ENCODE peak calls at places on chromosomes 3 and 15, in eight cellular contexts. S, W, G, F, O, A, I and E are unnamed samples.

GRCh38 chr15:43775411-43775965 is 1.3 kb downstream of the ELL3 start:
- DNase-seq in F (no peak), O (no peak), G (no peak), W (no peak), A (no peak), I (no peak), S (peak; percentile 97), E (no peak)

GRCh38 chr15:89075121-89075640 is 13.1 kb upstream of the ABHD2 start:
- DNase-seq in A (no peak), O (no peak), W (no peak), G (no peak), S (no peak), F (no peak), I (no peak), E (no peak)

GRCh38 chr3:71857926-71858325 is 73.0 kb upstream of the PROK2 start:
- DNase-seq in W (no peak), I (no peak), F (no peak), O (no peak), G (no peak), A (no peak), S (no peak), E (no peak)

GRCh38 chr3:196227629-196228493 is 11.5 kb downstream of the SLC51A start:
- DNase-seq in G (no peak), W (no peak), F (no peak), A (no peak), I (no peak), O (peak; percentile 26), S (no peak), E (no peak)

GRCh38 chr3:156230291-156230900 is 110.0 kb downstream of the KCNAB1 start:
- DNase-seq in A (no peak), F (no peak), O (no peak), W (no peak), I (no peak), S (peak; percentile 36), G (no peak), E (no peak)

GRCh38 chr3:132509096-132509495 is 88.0 kb upstream of the ACKR4 start:
- DNase-seq in I (no peak), S (no peak), A (no peak), F (no peak), W (no peak), O (no peak), G (no peak), E (no peak)

GRCh38 chr15:85542488-85542887 is 162.1 kb downstream of the AKAP13 start:
- DNase-seq in W (no peak), F (no peak), I (no peak), G (no peak), S (no peak), O (no peak), A (no peak), E (no peak)

GRCh38 chr3:143831998-143832397 is 16.3 kb downstream of the SLC9A9 start:
- DNase-seq in F (no peak), W (no peak), A (peak; percentile 58), O (no peak), G (no peak), I (no peak), S (no peak), E (no peak)

GRCh38 chr3:46932455-46933225 is 43.9 kb downstream of the CCDC12 start:
- DNase-seq in I (no peak), W (no peak), A (no peak), O (no peak), F (peak; percentile 55), G (no peak), S (no peak), E (no peak)

GRCh38 chr3:171801738-171802600 is 8.3 kb downstream of the PLD1 start:
- DNase-seq in F (no peak), G (no peak), O (no peak), A (no peak), I (no peak), S (peak; percentile 47), W (no peak), E (no peak)

GRCh38 chr3:169241575-169241927 is 422.0 kb downstream of the MECOM start:
- DNase-seq in W (no peak), S (no peak), O (no peak), A (no peak), G (no peak), I (no peak), F (no peak), E (no peak)

GRCh38 chr3:28476194-28476593 is 127.6 kb upstream of the AZI2 start:
- DNase-seq in A (peak; percentile 42), I (no peak), S (peak; percentile 33), G (no peak), W (no peak), F (no peak), O (peak; percentile 25), E (no peak)

GRCh38 chr3:85574306-85574705 is 615.5 kb downstream of the CADM2 start:
- DNase-seq in S (no peak), F (no peak), I (no peak), W (no peak), G (no peak), O (no peak), A (no peak), E (no peak)

GRCh38 chr3:31614162-31614921 is 81.6 kb downstream of the STT3B start:
- DNase-seq in A (no peak), I (no peak), S (peak; percentile 21), F (no peak), O (no peak), G (no peak), W (no peak), E (no peak)

GRCh38 chr3:37053337-37053736 is 60.0 kb downstream of the MLH1 start:
- DNase-seq in F (no peak), G (no peak), A (no peak), S (no peak), W (no peak), I (no peak), O (no peak), E (no peak)

GRCh38 chr3:187963677-187964385 is 190.1 kb upstream of the LPP start:
- DNase-seq in I (no peak), G (no peak), A (no peak), O (no peak), S (no peak), W (no peak), F (no peak), E (no peak)

GRCh38 chr3:61783993-61784718 is 222.8 kb downstream of the PTPRG start:
- DNase-seq in W (no peak), O (no peak), A (no peak), G (no peak), F (no peak), I (no peak), S (no peak), E (no peak)

GRCh38 chr3:64343692-64344440 is 118.6 kb upstream of the PRICKLE2 start:
- DNase-seq in S (no peak), A (no peak), I (no peak), O (no peak), W (no peak), G (no peak), F (no peak), E (no peak)

GRCh38 chr3:127273196-127273595 is 14.7 kb downstream of the PRR20G start:
- DNase-seq in A (no peak), F (no peak), G (no peak), O (no peak), W (no peak), I (no peak), S (no peak), E (no peak)

GRCh38 chr3:113232367-113232766 is 21.0 kb downstream of the BOC start:
- DNase-seq in W (no peak), I (no peak), F (no peak), A (no peak), G (no peak), S (no peak), O (no peak), E (no peak)